ENCODE peak calls at places on chromosomes 7 and 10, in eight cellular contexts. One of them, this sample, is unnamed.

GRCh38 chr7:85828654-85829053 is 641.8 kb upstream of the SEMA3D start:
- DNase-seq in progenitor cell of endocrine pancreas: no peak
- DNase-seq in IMR-90: no peak
- DNase-seq in Calu3: no peak
- DNase-seq in mucosa of descending colon: no peak
- DNase-seq in B cell: no peak
- DNase-seq in CD8-positive, alpha-beta T cell: no peak
- DNase-seq in WTC11: no peak
- DNase-seq in this sample: no peak

GRCh38 chr10:116947838-116948529 is 57.0 kb downstream of the SHTN1 start:
- DNase-seq in WTC11: no peak
- DNase-seq in Calu3: peak
- DNase-seq in mucosa of descending colon: no peak
- DNase-seq in progenitor cell of endocrine pancreas: no peak
- DNase-seq in B cell: no peak
- DNase-seq in CD8-positive, alpha-beta T cell: no peak
- DNase-seq in IMR-90: peak
- DNase-seq in this sample: no peak

GRCh38 chr10:36538945-36539586 is 586.3 kb upstream of the ANKRD30A start:
- DNase-seq in IMR-90: peak
- DNase-seq in CD8-positive, alpha-beta T cell: no peak
- DNase-seq in Calu3: no peak
- DNase-seq in WTC11: no peak
- DNase-seq in mucosa of descending colon: no peak
- DNase-seq in progenitor cell of endocrine pancreas: no peak
- DNase-seq in B cell: no peak
- DNase-seq in this sample: no peak

GRCh38 chr7:95012001-95012400 is 104.6 kb downstream of the PPP1R9A start:
- DNase-seq in CD8-positive, alpha-beta T cell: no peak
- DNase-seq in mucosa of descending colon: no peak
- DNase-seq in IMR-90: no peak
- DNase-seq in B cell: no peak
- DNase-seq in Calu3: no peak
- DNase-seq in progenitor cell of endocrine pancreas: no peak
- DNase-seq in WTC11: no peak
- DNase-seq in this sample: no peak

GRCh38 chr7:36653011-36653670 is 71.2 kb downstream of the AOAH start:
- DNase-seq in progenitor cell of endocrine pancreas: no peak
- DNase-seq in Calu3: no peak
- DNase-seq in WTC11: no peak
- DNase-seq in B cell: no peak
- DNase-seq in IMR-90: peak
- DNase-seq in mucosa of descending colon: no peak
- DNase-seq in CD8-positive, alpha-beta T cell: no peak
- DNase-seq in this sample: no peak

GRCh38 chr7:146175716-146176115 is 59.1 kb downstream of the CNTNAP2 start:
- DNase-seq in progenitor cell of endocrine pancreas: no peak
- DNase-seq in CD8-positive, alpha-beta T cell: no peak
- DNase-seq in IMR-90: no peak
- DNase-seq in mucosa of descending colon: no peak
- DNase-seq in Calu3: no peak
- DNase-seq in WTC11: no peak
- DNase-seq in B cell: no peak
- DNase-seq in this sample: no peak

GRCh38 chr7:102291056-102291915 is 4.6 kb downstream of the SH2B2 start:
- DNase-seq in progenitor cell of endocrine pancreas: no peak
- DNase-seq in mucosa of descending colon: no peak
- DNase-seq in WTC11: no peak
- DNase-seq in IMR-90: no peak
- DNase-seq in Calu3: no peak
- DNase-seq in B cell: peak
- DNase-seq in CD8-positive, alpha-beta T cell: peak
- DNase-seq in this sample: no peak

GRCh38 chr10:101888251-101888949 is 44.8 kb upstream of the KCNIP2 start:
- DNase-seq in CD8-positive, alpha-beta T cell: no peak
- DNase-seq in Calu3: no peak
- DNase-seq in IMR-90: no peak
- DNase-seq in B cell: no peak
- DNase-seq in progenitor cell of endocrine pancreas: no peak
- DNase-seq in WTC11: no peak
- DNase-seq in mucosa of descending colon: no peak
- DNase-seq in this sample: no peak

GRCh38 chr7:104156842-104157277 is 51.0 kb downstream of the ORC5 start:
- DNase-seq in B cell: no peak
- DNase-seq in WTC11: no peak
- DNase-seq in mucosa of descending colon: no peak
- DNase-seq in progenitor cell of endocrine pancreas: no peak
- DNase-seq in Calu3: no peak
- DNase-seq in CD8-positive, alpha-beta T cell: no peak
- DNase-seq in IMR-90: peak
- DNase-seq in this sample: no peak

GRCh38 chr10:130635528-130635927 is 499.3 kb downstream of the GLRX3 start:
- DNase-seq in WTC11: no peak
- DNase-seq in Calu3: no peak
- DNase-seq in progenitor cell of endocrine pancreas: no peak
- DNase-seq in mucosa of descending colon: no peak
- DNase-seq in B cell: no peak
- DNase-seq in CD8-positive, alpha-beta T cell: no peak
- DNase-seq in IMR-90: no peak
- DNase-seq in this sample: no peak

GRCh38 chr7:88664630-88665233 is 94.8 kb upstream of the ZNF804B start:
- DNase-seq in mucosa of descending colon: no peak
- DNase-seq in WTC11: peak
- DNase-seq in B cell: no peak
- DNase-seq in Calu3: peak
- DNase-seq in IMR-90: no peak
- DNase-seq in progenitor cell of endocrine pancreas: no peak
- DNase-seq in CD8-positive, alpha-beta T cell: no peak
- DNase-seq in this sample: no peak

GRCh38 chr7:131626643-131627042 is 70.2 kb upstream of the PODXL start:
- DNase-seq in mucosa of descending colon: no peak
- DNase-seq in progenitor cell of endocrine pancreas: no peak
- DNase-seq in IMR-90: no peak
- DNase-seq in WTC11: no peak
- DNase-seq in Calu3: no peak
- DNase-seq in B cell: no peak
- DNase-seq in CD8-positive, alpha-beta T cell: no peak
- DNase-seq in this sample: no peak

GRCh38 chr10:5530846-5531557 is 6.2 kb downstream of the CALML3 start:
- DNase-seq in progenitor cell of endocrine pancreas: no peak
- DNase-seq in CD8-positive, alpha-beta T cell: no peak
- DNase-seq in B cell: no peak
- DNase-seq in WTC11: peak
- DNase-seq in IMR-90: no peak
- DNase-seq in Calu3: no peak
- DNase-seq in mucosa of descending colon: peak
- DNase-seq in this sample: no peak
- TF ChIP-seq CTCF in progenitor cell of endocrine pancreas: no peak
- TF ChIP-seq CTCF in CD8-positive, alpha-beta T cell: no peak
- TF ChIP-seq CTCF in B cell: no peak
- TF ChIP-seq CTCF in WTC11: no peak
- TF ChIP-seq CTCF in IMR-90: no peak
- TF ChIP-seq CTCF in Calu3: no peak
- TF ChIP-seq CTCF in mucosa of descending colon: no peak
- TF ChIP-seq CTCF in this sample: no peak

GRCh38 chr10:59388577-59388976 is 26.2 kb upstream of the FAM13C start:
- DNase-seq in progenitor cell of endocrine pancreas: no peak
- DNase-seq in CD8-positive, alpha-beta T cell: no peak
- DNase-seq in WTC11: no peak
- DNase-seq in mucosa of descending colon: no peak
- DNase-seq in B cell: no peak
- DNase-seq in IMR-90: no peak
- DNase-seq in Calu3: no peak
- DNase-seq in this sample: no peak
- TF ChIP-seq CTCF in progenitor cell of endocrine pancreas: peak
- TF ChIP-seq CTCF in CD8-positive, alpha-beta T cell: no peak
- TF ChIP-seq CTCF in WTC11: no peak
- TF ChIP-seq CTCF in mucosa of descending colon: no peak
- TF ChIP-seq CTCF in B cell: no peak
- TF ChIP-seq CTCF in IMR-90: no peak
- TF ChIP-seq CTCF in Calu3: no peak
- TF ChIP-seq CTCF in this sample: no peak

DNA sequence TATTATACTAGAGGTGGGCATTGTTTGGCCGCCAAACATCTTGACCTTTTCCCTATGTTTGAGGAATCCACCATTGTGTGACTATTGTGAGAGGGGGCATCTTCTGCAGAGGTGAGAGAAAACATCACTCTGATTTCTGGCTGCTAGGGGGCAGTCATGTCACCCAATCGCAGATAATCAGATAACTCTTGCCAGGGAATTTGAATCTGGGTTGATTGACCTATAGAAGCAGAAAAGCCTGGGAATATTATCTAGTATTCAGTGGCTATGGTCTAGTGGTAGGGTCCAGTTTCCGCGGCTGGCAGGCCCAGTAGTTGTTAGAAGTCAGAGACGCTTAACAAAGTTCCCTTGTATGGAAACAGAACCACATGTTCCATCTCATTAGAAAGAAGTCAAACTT is 808.5 kb downstream of the PHTF2 start:
- DNase-seq in progenitor cell of endocrine pancreas: no peak
- DNase-seq in WTC11: peak
- DNase-seq in CD8-positive, alpha-beta T cell: no peak
- DNase-seq in mucosa of descending colon: no peak
- DNase-seq in Calu3: peak
- DNase-seq in B cell: no peak
- DNase-seq in IMR-90: no peak
- DNase-seq in this sample: no peak
- TF ChIP-seq CTCF in progenitor cell of endocrine pancreas: peak
- TF ChIP-seq CTCF in WTC11: peak
- TF ChIP-seq CTCF in CD8-positive, alpha-beta T cell: no peak
- TF ChIP-seq CTCF in mucosa of descending colon: no peak
- TF ChIP-seq CTCF in Calu3: no peak
- TF ChIP-seq CTCF in B cell: no peak
- TF ChIP-seq CTCF in IMR-90: no peak
- TF ChIP-seq CTCF in this sample: peak

GRCh38 chr10:3077940-3078630 is 10.7 kb downstream of the PFKP start:
- DNase-seq in WTC11: no peak
- DNase-seq in progenitor cell of endocrine pancreas: no peak
- DNase-seq in IMR-90: no peak
- DNase-seq in mucosa of descending colon: peak
- DNase-seq in CD8-positive, alpha-beta T cell: no peak
- DNase-seq in B cell: no peak
- DNase-seq in Calu3: peak
- DNase-seq in this sample: no peak

GRCh38 chr10:3077506-3077905 is 10.2 kb downstream of the PFKP start:
- DNase-seq in WTC11: no peak
- DNase-seq in Calu3: no peak
- DNase-seq in B cell: no peak
- DNase-seq in IMR-90: no peak
- DNase-seq in progenitor cell of endocrine pancreas: no peak
- DNase-seq in CD8-positive, alpha-beta T cell: no peak
- DNase-seq in mucosa of descending colon: no peak
- DNase-seq in this sample: no peak

GRCh38 chr10:3082290-3082689 is 14.9 kb downstream of the PFKP start:
- DNase-seq in IMR-90: no peak
- DNase-seq in Calu3: no peak
- DNase-seq in mucosa of descending colon: no peak
- DNase-seq in CD8-positive, alpha-beta T cell: no peak
- DNase-seq in WTC11: no peak
- DNase-seq in B cell: no peak
- DNase-seq in progenitor cell of endocrine pancreas: no peak
- DNase-seq in this sample: no peak

GRCh38 chr10:3081383-3081981 is 14.1 kb downstream of the PFKP start:
- DNase-seq in Calu3: no peak
- DNase-seq in WTC11: no peak
- DNase-seq in IMR-90: no peak
- DNase-seq in CD8-positive, alpha-beta T cell: no peak
- DNase-seq in mucosa of descending colon: no peak
- DNase-seq in progenitor cell of endocrine pancreas: no peak
- DNase-seq in B cell: no peak
- DNase-seq in this sample: no peak

DNA sequence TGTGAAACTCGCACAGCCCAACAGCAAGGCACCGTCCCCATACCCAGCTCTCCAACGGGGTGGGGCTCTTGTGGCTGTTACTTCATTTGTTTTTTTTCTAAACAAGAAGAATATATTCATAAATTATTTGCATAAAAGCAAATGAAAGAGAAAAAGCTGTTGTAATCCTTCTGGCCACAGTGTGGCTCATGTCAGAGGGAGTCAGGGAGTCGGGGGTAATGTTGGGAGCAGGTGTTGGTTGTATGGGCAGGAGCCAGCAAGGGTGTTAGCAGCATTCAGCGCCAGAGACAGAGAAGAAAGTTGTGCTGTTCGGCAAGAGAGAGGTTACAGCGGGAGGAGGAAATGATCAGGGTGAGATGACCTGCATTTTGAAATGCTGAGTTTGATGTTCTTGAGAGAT is 13.3 kb downstream of the PFKP start:
- DNase-seq in CD8-positive, alpha-beta T cell: no peak
- DNase-seq in WTC11: no peak
- DNase-seq in IMR-90: no peak
- DNase-seq in progenitor cell of endocrine pancreas: no peak
- DNase-seq in B cell: no peak
- DNase-seq in Calu3: no peak
- DNase-seq in mucosa of descending colon: no peak
- DNase-seq in this sample: no peak
- TF ChIP-seq CTCF in CD8-positive, alpha-beta T cell: no peak
- TF ChIP-seq CTCF in WTC11: no peak
- TF ChIP-seq CTCF in IMR-90: peak
- TF ChIP-seq CTCF in progenitor cell of endocrine pancreas: no peak
- TF ChIP-seq CTCF in B cell: no peak
- TF ChIP-seq CTCF in Calu3: no peak
- TF ChIP-seq CTCF in mucosa of descending colon: no peak
- TF ChIP-seq CTCF in this sample: no peak

This sample was measured in neural crest cell.